ENCODE peak calls at places on chromosomes 1 and 21, in six cellular contexts. One of them, this sample, is unnamed.

GRCh38 chr1:44673675-44674112 is 587 bp downstream of the TMEM53 start:
- DNase-seq in HepG2: no peak
- DNase-seq in endothelial cell: no peak
- DNase-seq in Calu3: no peak
- DNase-seq in stomach: no peak
- DNase-seq in AG09319: no peak
- DNase-seq in this sample: no peak

GRCh38 chr1:236280438-236281285 is 1.1 kb downstream of the ERO1B start:
- DNase-seq in HepG2: no peak
- DNase-seq in endothelial cell: no peak
- DNase-seq in Calu3: peak
- DNase-seq in stomach: no peak
- DNase-seq in AG09319: no peak
- DNase-seq in this sample: peak

GRCh38 chr1:227898502-227899140 is 49.1 kb downstream of the WNT9A start:
- DNase-seq in HepG2: no peak
- DNase-seq in endothelial cell: peak
- DNase-seq in Calu3: no peak
- DNase-seq in stomach: no peak
- DNase-seq in AG09319: no peak
- DNase-seq in this sample: no peak

GRCh38 chr1:173062156-173062938 is 11.6 kb upstream of the TNFSF18 start:
- DNase-seq in HepG2: peak
- DNase-seq in endothelial cell: no peak
- DNase-seq in Calu3: peak
- DNase-seq in stomach: no peak
- DNase-seq in AG09319: no peak
- DNase-seq in this sample: no peak

GRCh38 chr1:192445849-192446489 is 129.2 kb downstream of the RGS21 start:
- DNase-seq in HepG2: peak
- DNase-seq in endothelial cell: peak
- DNase-seq in Calu3: peak
- DNase-seq in stomach: peak
- DNase-seq in AG09319: peak
- DNase-seq in this sample: peak

GRCh38 chr21:34979383-34979782 is 69.7 kb downstream of the RUNX1 start:
- DNase-seq in HepG2: no peak
- DNase-seq in endothelial cell: no peak
- DNase-seq in Calu3: no peak
- DNase-seq in stomach: no peak
- DNase-seq in AG09319: no peak
- DNase-seq in this sample: no peak

GRCh38 chr21:30444204-30444603 is 4.1 kb downstream of the KRTAP15-1 start:
- DNase-seq in HepG2: no peak
- DNase-seq in endothelial cell: peak
- DNase-seq in Calu3: no peak
- DNase-seq in stomach: no peak
- DNase-seq in AG09319: no peak
- DNase-seq in this sample: no peak

GRCh38 chr1:48405400-48405799 is 66.6 kb downstream of the SPATA6 start:
- DNase-seq in HepG2: no peak
- DNase-seq in endothelial cell: no peak
- DNase-seq in Calu3: no peak
- DNase-seq in stomach: no peak
- DNase-seq in AG09319: no peak
- DNase-seq in this sample: no peak

GRCh38 chr1:33930346-33931114 is 66.7 kb downstream of the HMGB4 start:
- DNase-seq in HepG2: no peak
- DNase-seq in endothelial cell: no peak
- DNase-seq in Calu3: no peak
- DNase-seq in stomach: no peak
- DNase-seq in AG09319: no peak
- DNase-seq in this sample: no peak

GRCh38 chr1:95386915-95387314 is 152.9 kb downstream of the RWDD3 start:
- DNase-seq in HepG2: no peak
- DNase-seq in endothelial cell: no peak
- DNase-seq in Calu3: no peak
- DNase-seq in stomach: no peak
- DNase-seq in AG09319: no peak
- DNase-seq in this sample: no peak

GRCh38 chr1:147891088-147891487 is 11.5 kb upstream of the GJA8 start:
- DNase-seq in HepG2: no peak
- DNase-seq in endothelial cell: no peak
- DNase-seq in Calu3: no peak
- DNase-seq in stomach: no peak
- DNase-seq in AG09319: no peak
- DNase-seq in this sample: no peak

GRCh38 chr1:61141288-61142044 is 59.1 kb downstream of the NFIA start:
- DNase-seq in HepG2: peak
- DNase-seq in endothelial cell: no peak
- DNase-seq in Calu3: peak
- DNase-seq in stomach: no peak
- DNase-seq in AG09319: no peak
- DNase-seq in this sample: no peak

GRCh38 chr1:155081472-155082300 is 3.0 kb downstream of the EFNA3 start:
- DNase-seq in HepG2: no peak
- DNase-seq in endothelial cell: no peak
- DNase-seq in Calu3: no peak
- DNase-seq in stomach: no peak
- DNase-seq in AG09319: no peak
- DNase-seq in this sample: peak

GRCh38 chr1:24707659-24708058 is 37.6 kb upstream of the CLIC4 start:
- DNase-seq in HepG2: no peak
- DNase-seq in endothelial cell: no peak
- DNase-seq in Calu3: no peak
- DNase-seq in stomach: no peak
- DNase-seq in AG09319: no peak
- DNase-seq in this sample: no peak

GRCh38 chr1:248697907-248698306 is 4.7 kb downstream of the OR14I1 start:
- DNase-seq in HepG2: no peak
- DNase-seq in endothelial cell: no peak
- DNase-seq in Calu3: no peak
- DNase-seq in stomach: no peak
- DNase-seq in AG09319: no peak
- DNase-seq in this sample: no peak

GRCh38 chr1:56578963-56579875 is at the start of gene PLPP3:
- DNase-seq in HepG2: peak
- DNase-seq in endothelial cell: peak
- DNase-seq in Calu3: peak
- DNase-seq in stomach: peak
- DNase-seq in AG09319: peak
- DNase-seq in this sample: peak

GRCh38 chr1:221869759-221870158 is 127.9 kb upstream of the DUSP10 start:
- DNase-seq in HepG2: no peak
- DNase-seq in endothelial cell: no peak
- DNase-seq in Calu3: no peak
- DNase-seq in stomach: no peak
- DNase-seq in AG09319: peak
- DNase-seq in this sample: no peak

GRCh38 chr1:14538335-14538734 is 60.1 kb upstream of the KAZN start:
- DNase-seq in HepG2: no peak
- DNase-seq in endothelial cell: no peak
- DNase-seq in Calu3: no peak
- DNase-seq in stomach: no peak
- DNase-seq in AG09319: no peak
- DNase-seq in this sample: no peak
- TF ChIP-seq CTCF in HepG2: peak
- TF ChIP-seq CTCF in endothelial cell: no peak
- TF ChIP-seq CTCF in Calu3: no peak
- TF ChIP-seq CTCF in stomach: no peak
- TF ChIP-seq CTCF in AG09319: no peak
- TF ChIP-seq CTCF in this sample: no peak

GRCh38 chr1:11655263-11656079 is 794 bp downstream of the FBXO44 start:
- DNase-seq in HepG2: no peak
- DNase-seq in endothelial cell: no peak
- DNase-seq in Calu3: no peak
- DNase-seq in stomach: no peak
- DNase-seq in AG09319: no peak
- DNase-seq in this sample: no peak
- TF ChIP-seq CTCF in HepG2: no peak
- TF ChIP-seq CTCF in endothelial cell: no peak
- TF ChIP-seq CTCF in Calu3: no peak
- TF ChIP-seq CTCF in stomach: no peak
- TF ChIP-seq CTCF in AG09319: no peak
- TF ChIP-seq CTCF in this sample: no peak

GRCh38 chr1:247387096-247387495 is 28.9 kb upstream of the NLRP3 start:
- DNase-seq in HepG2: no peak
- DNase-seq in endothelial cell: no peak
- DNase-seq in Calu3: no peak
- DNase-seq in stomach: no peak
- DNase-seq in AG09319: no peak
- DNase-seq in this sample: no peak
- TF ChIP-seq CTCF in HepG2: no peak
- TF ChIP-seq CTCF in endothelial cell: no peak
- TF ChIP-seq CTCF in Calu3: no peak
- TF ChIP-seq CTCF in stomach: no peak
- TF ChIP-seq CTCF in AG09319: no peak
- TF ChIP-seq CTCF in this sample: no peak

DNA sequence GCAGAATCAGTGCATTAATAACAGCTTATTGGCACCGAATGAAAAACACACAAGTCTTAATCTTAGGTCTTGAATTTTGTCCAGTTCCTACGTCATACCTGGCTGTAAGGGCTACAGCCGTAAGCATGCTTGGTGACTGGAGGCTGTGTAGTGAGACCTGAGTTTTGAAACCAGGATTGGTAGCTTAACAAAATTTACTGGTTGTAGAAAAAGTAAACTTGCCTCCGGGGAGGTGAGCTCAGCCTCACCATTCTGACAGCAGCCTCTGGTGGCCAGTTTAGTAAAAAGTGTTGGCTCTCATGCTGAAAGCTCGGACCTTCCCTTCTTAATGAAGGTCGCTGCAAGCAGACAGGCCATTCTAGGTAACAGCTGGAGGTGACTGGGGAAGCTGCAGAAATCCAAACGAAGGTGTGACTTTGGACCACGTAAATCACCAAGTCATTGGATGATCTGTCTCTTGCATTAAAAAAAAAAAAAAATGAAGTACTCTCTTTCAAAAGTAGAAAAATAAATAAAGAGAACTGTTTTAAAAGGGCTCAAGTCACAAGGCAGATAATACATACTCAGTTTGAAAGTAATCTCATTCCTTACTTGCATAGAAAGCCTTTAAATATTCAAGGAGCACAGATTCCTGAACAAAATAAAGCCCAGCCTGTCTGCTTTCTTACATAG is 48.8 kb downstream of the HLCS start:
- DNase-seq in HepG2: peak
- DNase-seq in endothelial cell: peak
- DNase-seq in Calu3: peak
- DNase-seq in stomach: peak
- DNase-seq in AG09319: no peak
- DNase-seq in this sample: no peak
- TF ChIP-seq CTCF in HepG2: peak
- TF ChIP-seq CTCF in endothelial cell: peak
- TF ChIP-seq CTCF in Calu3: no peak
- TF ChIP-seq CTCF in stomach: peak
- TF ChIP-seq CTCF in AG09319: peak
- TF ChIP-seq CTCF in this sample: no peak

GRCh38 chr1:26094677-26095383 is 16.8 kb upstream of the PDIK1L start:
- DNase-seq in HepG2: no peak
- DNase-seq in endothelial cell: peak
- DNase-seq in Calu3: no peak
- DNase-seq in stomach: no peak
- DNase-seq in AG09319: no peak
- DNase-seq in this sample: no peak
- TF ChIP-seq CTCF in HepG2: no peak
- TF ChIP-seq CTCF in endothelial cell: no peak
- TF ChIP-seq CTCF in Calu3: no peak
- TF ChIP-seq CTCF in stomach: no peak
- TF ChIP-seq CTCF in AG09319: peak
- TF ChIP-seq CTCF in this sample: no peak